ENCODE peak calls at places on chromosomes 1 and 21, in four cellular contexts. R is tibial nerve, C is ovary, N is A549. P is an unnamed sample.

GRCh38 chr1:236066828-236067386 is 2.0 kb upstream of the NID1 start:
- DNase-seq in R (peak; percentile 36), N (no peak), C (peak; percentile 53), P (peak; percentile 13)

GRCh38 chr1:58929667-58930325 is 145.9 kb upstream of the JUN start:
- DNase-seq in N (peak; percentile 86), C (no peak), R (no peak), P (peak; percentile 39)

GRCh38 chr1:57312869-57313268 is 111.0 kb downstream of the DAB1 start:
- DNase-seq in N (no peak), C (no peak), R (no peak), P (no peak)

GRCh38 chr1:229410692-229411433 is 23.0 kb downstream of the ACTA1 start:
- DNase-seq in C (peak; percentile 49), R (no peak), N (peak; percentile 51), P (no peak)

GRCh38 chr1:54627181-54627580 is 3.9 kb upstream of the FAM151A start:
- DNase-seq in C (no peak), R (no peak), N (no peak), P (no peak)

GRCh38 chr21:29656504-29657227 is 283.1 kb downstream of the GRIK1 start:
- DNase-seq in N (peak; percentile 8), R (no peak), C (no peak), P (no peak)

GRCh38 chr1:168637350-168637991 is 61.1 kb downstream of the XCL1 start:
- DNase-seq in R (no peak), N (peak; percentile 67), C (no peak), P (peak; percentile 60)

GRCh38 chr1:213067366-213067765 is 16.3 kb downstream of the RPS6KC1 start:
- DNase-seq in C (no peak), R (no peak), N (no peak), P (no peak)

GRCh38 chr1:8388732-8389562 is 71.0 kb downstream of the SLC45A1 start:
- DNase-seq in N (no peak), R (no peak), C (no peak), P (peak; percentile 57)

GRCh38 chr1:165666152-165666551 is 32.2 kb downstream of the ALDH9A1 start:
- DNase-seq in C (no peak), R (no peak), N (no peak), P (no peak)

GRCh38 chr1:169091480-169091941 is 15.0 kb upstream of the ATP1B1 start:
- DNase-seq in N (no peak), C (no peak), R (no peak), P (no peak)

GRCh38 chr1:227260433-227260832 is 57.9 kb downstream of the CDC42BPA start:
- DNase-seq in R (no peak), C (no peak), N (no peak), P (peak; percentile 83)

GRCh38 chr1:49841767-49842166 is 182.0 kb downstream of the AGBL4 start:
- DNase-seq in N (no peak), R (no peak), C (no peak), P (no peak)

GRCh38 chr1:208917719-208918118 is 665.8 kb upstream of the CAMK1G start:
- DNase-seq in C (no peak), R (no peak), N (no peak), P (no peak)

GRCh38 chr1:91885716-91886506 is at the start of gene TGFBR3:
- DNase-seq in R (peak; percentile 89), N (peak; percentile 87), C (peak; percentile 96), P (peak; percentile 43)

GRCh38 chr21:23534833-23535232 is 2072.4 kb downstream of the MRPL39 start:
- DNase-seq in N (no peak), C (no peak), R (no peak), P (no peak)

GRCh38 chr1:201050515-201051277 is 27.2 kb upstream of the KIF21B start:
- DNase-seq in N (no peak), C (no peak), R (no peak), P (no peak)

GRCh38 chr1:211900411-211900810 is 69.8 kb upstream of the LPGAT1 start:
- DNase-seq in R (no peak), C (no peak), N (no peak), P (no peak)

GRCh38 chr1:53625049-53625448 is 113.9 kb downstream of the GLIS1 start:
- DNase-seq in N (no peak), R (no peak), C (no peak), P (no peak)

GRCh38 chr1:53377438-53377841 is 49.6 kb upstream of the LRP8 start:
- DNase-seq in N (no peak), R (no peak), C (no peak), P (no peak)

GRCh38 chr1:57403201-57403600 is 20.7 kb downstream of the DAB1 start:
- DNase-seq in C (no peak), R (no peak), N (no peak), P (no peak)

GRCh38 chr1:19762175-19762779 is 37.4 kb downstream of the TMCO4 start:
- DNase-seq in N (peak; percentile 14), C (no peak), R (no peak), P (peak; percentile 37)

GRCh38 chr1:176701151-176701866 is 238.3 kb downstream of the PAPPA2 start:
- DNase-seq in R (no peak), N (no peak), C (no peak), P (no peak)

GRCh38 chr1:109027841-109028240 is 14.1 kb downstream of the WDR47 start:
- DNase-seq in N (no peak), R (no peak), C (no peak), P (no peak)

GRCh38 chr1:27602510-27603319 is 1.2 kb downstream of the AHDC1 start:
- DNase-seq in R (peak; percentile 63), C (peak; percentile 78), N (no peak), P (no peak)

GRCh38 chr1:201164645-201165044 is 10.4 kb upstream of the TMEM9 start:
- DNase-seq in N (no peak), C (no peak), R (no peak), P (no peak)

GRCh38 chr1:94418664-94419655 is 771 bp downstream of the ABCD3 start:
- DNase-seq in C (peak; percentile 46), R (peak; percentile 19), N (peak; percentile 22), P (peak; percentile 72)

GRCh38 chr1:15013767-15014166 is 139.8 kb upstream of the TMEM51 start:
- DNase-seq in C (no peak), N (no peak), R (no peak), P (no peak)

GRCh38 chr1:46547481-46548383 is 3.7 kb downstream of the KNCN start:
- DNase-seq in N (peak; percentile 56), C (no peak), R (no peak), P (peak; percentile 67)

GRCh38 chr1:41681331-41682136 is 197.1 kb upstream of the EDN2 start:
- DNase-seq in C (no peak), N (no peak), R (peak; percentile 41), P (no peak)

GRCh38 chr1:47679301-47679751 is 241.5 kb downstream of the FOXD2 start:
- DNase-seq in N (no peak), R (no peak), C (no peak), P (no peak)

GRCh38 chr1:103256490-103256889 is 148.2 kb upstream of the COL11A1 start:
- DNase-seq in N (no peak), R (no peak), C (no peak), P (no peak)

GRCh38 chr1:198529414-198529813 is 11.1 kb downstream of the ATP6V1G3 start:
- DNase-seq in C (no peak), N (no peak), R (no peak), P (no peak)

GRCh38 chr1:6498576-6499111 is 7.2 kb upstream of the PLEKHG5 start:
- DNase-seq in C (no peak), R (no peak), N (no peak), P (no peak)

GRCh38 chr1:6496890-6497214 is 5.4 kb upstream of the PLEKHG5 start:
- DNase-seq in C (no peak), N (no peak), R (no peak), P (no peak)

GRCh38 chr1:6497867-6498575 is 6.6 kb upstream of the PLEKHG5 start:
- DNase-seq in N (no peak), C (no peak), R (no peak), P (no peak)

GRCh38 chr1:6496360-6496704 is 4.9 kb upstream of the PLEKHG5 start:
- DNase-seq in N (no peak), C (no peak), R (no peak), P (no peak)

DNA sequence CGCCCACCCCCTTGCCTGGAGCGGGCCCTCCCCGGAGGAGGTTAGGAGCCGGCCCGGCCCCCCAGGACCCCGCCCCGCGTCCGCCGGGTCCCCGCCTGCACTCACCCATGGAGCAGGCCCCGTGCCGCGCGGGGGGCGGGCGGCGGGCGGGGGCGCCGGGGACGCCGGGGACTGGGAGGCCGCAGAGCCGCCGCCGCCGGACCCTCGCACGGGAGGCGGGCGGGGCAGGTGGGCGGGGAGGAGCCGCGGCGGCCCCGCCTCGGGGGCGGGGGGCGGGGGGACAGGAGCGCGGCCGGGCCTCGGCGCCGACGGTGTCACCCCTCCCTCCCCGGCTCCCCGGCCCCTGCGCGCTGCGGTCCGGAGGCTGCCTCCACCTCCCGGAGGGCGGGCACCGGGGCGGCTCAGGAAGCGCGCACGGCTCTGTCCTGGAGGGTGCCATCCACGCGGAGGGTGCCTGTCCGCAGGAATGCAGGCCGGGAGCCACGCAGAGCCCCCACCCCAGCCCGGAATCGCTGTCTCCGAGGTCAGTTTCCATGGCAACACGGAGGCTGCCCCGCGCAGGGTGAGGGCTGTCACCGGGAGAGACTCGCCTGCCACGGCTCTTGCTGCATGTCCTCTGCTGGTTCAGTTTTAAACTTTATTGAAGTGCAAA is 5.9 kb upstream of the PLEKHG5 start:
- DNase-seq in C (peak; percentile 53), R (no peak), N (no peak), P (no peak)
- TF ChIP-seq POLR2A in C (no peak), R (no peak), N (peak; percentile 18), P (no peak)

GRCh38 chr1:156505679-156506298 is 5.2 kb upstream of the MEF2D start:
- DNase-seq in C (no peak), R (no peak), N (no peak), P (no peak)
- TF ChIP-seq POLR2A in C (no peak), R (no peak), N (no peak), P (no peak)

DNA sequence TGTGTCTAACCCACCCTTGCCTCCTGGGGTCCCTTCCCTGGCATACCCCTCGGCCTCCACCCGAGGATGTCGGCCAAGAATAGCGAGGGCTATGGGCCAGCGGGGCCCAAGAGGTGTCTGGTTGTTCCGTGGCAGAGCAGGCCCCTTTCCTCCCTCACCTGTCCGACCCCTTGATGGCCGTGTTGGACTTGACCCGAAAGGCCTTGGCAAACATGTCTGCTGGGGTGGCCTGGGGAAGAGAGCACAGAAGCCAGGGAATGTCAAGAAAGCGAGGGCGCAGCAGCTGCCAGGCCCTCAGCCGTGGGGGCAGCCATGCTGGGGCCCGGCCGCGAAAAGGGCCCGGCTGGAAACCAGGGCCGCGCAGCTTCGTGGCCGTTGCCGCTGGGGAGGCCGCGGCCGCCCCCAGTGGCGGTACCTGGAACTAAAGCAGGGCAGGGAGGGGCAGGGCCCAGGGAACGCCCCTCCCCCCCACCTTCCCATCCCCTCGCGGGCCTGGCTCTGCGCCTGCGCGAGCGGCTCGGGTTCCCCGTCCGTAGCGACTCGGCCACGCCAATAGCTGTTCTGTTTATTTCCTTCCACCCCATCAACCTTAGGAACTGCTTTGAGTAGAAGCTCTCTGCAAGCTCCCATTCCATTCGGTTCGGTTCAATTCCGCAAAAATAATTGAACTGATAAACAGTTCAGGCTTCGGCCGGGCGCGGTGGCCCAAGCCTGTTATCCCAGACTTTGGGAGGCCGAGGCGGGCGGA is at the start of gene EIF2D:
- DNase-seq in C (peak; percentile 95), R (peak; percentile 87), N (peak; percentile 95), P (peak; percentile 98)
- TF ChIP-seq POLR2A in C (peak; percentile 53), R (no peak), N (peak; percentile 87), P (peak; percentile 94)

GRCh38 chr1:24918995-24919605 is 11.0 kb downstream of the RUNX3 start:
- DNase-seq in R (no peak), C (no peak), N (no peak), P (no peak)
- TF ChIP-seq POLR2A in R (no peak), C (no peak), N (no peak), P (no peak)

P was measured in erythroblast.